ENCODE peak calls at places on chromosome 1, in eight cellular contexts. P is adrenal gland, V is heart right ventricle, U is sigmoid colon, H is ovary, R is neural progenitor cell, C is A549, S is hepatocyte. N is an unnamed sample.

GRCh38 chr1:227943354-227943753 is 4.4 kb downstream of the WNT9A start:
- DNase-seq in U (peak; percentile 63), C (no peak), R (no peak), V (no peak), H (no peak), P (peak; percentile 9), S (no peak), N (no peak)

GRCh38 chr1:109493227-109493626 is 667 bp upstream of the CYB561D1 start:
- DNase-seq in U (no peak), C (no peak), S (no peak), R (no peak), H (no peak), P (no peak), V (no peak), N (no peak)

GRCh38 chr1:16167331-16168143 is 11.7 kb upstream of the EPHA2 start:
- DNase-seq in C (no peak), V (no peak), U (no peak), R (peak; percentile 94), P (peak; percentile 52), S (peak; percentile 86), H (peak; percentile 79), N (peak; percentile 83)

GRCh38 chr1:108732398-108732797 is 14.1 kb upstream of the STXBP3 start:
- DNase-seq in S (no peak), H (no peak), U (no peak), V (no peak), P (no peak), C (no peak), R (no peak), N (no peak)

GRCh38 chr1:16266411-16267118 is 29.6 kb upstream of the CPLANE2 start:
- DNase-seq in P (no peak), V (no peak), R (no peak), C (no peak), U (no peak), S (no peak), H (no peak), N (no peak)

GRCh38 chr1:198298653-198299052 is 141.9 kb downstream of the NEK7 start:
- DNase-seq in C (no peak), U (no peak), R (peak; percentile 56), S (no peak), V (no peak), P (no peak), H (no peak), N (no peak)

GRCh38 chr1:203048555-203049051 is 22.3 kb downstream of the PPFIA4 start:
- DNase-seq in U (no peak), V (no peak), P (no peak), R (peak; percentile 81), H (no peak), S (peak; percentile 65), C (no peak), N (no peak)

GRCh38 chr1:170218261-170218660 is 72.5 kb downstream of the NTMT2 start:
- DNase-seq in U (no peak), V (no peak), C (no peak), P (no peak), S (no peak), H (no peak), R (no peak), N (no peak)

GRCh38 chr1:64268653-64269557 is 65.5 kb downstream of the UBE2U start:
- DNase-seq in V (no peak), P (peak; percentile 85), S (peak; percentile 93), U (peak; percentile 83), C (peak; percentile 27), R (peak; percentile 88), H (peak; percentile 58), N (no peak)

GRCh38 chr1:25917996-25918395 is 11.8 kb upstream of the STMN1 start:
- DNase-seq in H (no peak), S (no peak), R (no peak), V (no peak), C (no peak), P (no peak), U (no peak), N (no peak)

GRCh38 chr1:73034255-73034654 is 751.9 kb upstream of the NEGR1 start:
- DNase-seq in R (no peak), V (no peak), C (no peak), S (no peak), P (no peak), U (no peak), H (no peak), N (no peak)

DNA sequence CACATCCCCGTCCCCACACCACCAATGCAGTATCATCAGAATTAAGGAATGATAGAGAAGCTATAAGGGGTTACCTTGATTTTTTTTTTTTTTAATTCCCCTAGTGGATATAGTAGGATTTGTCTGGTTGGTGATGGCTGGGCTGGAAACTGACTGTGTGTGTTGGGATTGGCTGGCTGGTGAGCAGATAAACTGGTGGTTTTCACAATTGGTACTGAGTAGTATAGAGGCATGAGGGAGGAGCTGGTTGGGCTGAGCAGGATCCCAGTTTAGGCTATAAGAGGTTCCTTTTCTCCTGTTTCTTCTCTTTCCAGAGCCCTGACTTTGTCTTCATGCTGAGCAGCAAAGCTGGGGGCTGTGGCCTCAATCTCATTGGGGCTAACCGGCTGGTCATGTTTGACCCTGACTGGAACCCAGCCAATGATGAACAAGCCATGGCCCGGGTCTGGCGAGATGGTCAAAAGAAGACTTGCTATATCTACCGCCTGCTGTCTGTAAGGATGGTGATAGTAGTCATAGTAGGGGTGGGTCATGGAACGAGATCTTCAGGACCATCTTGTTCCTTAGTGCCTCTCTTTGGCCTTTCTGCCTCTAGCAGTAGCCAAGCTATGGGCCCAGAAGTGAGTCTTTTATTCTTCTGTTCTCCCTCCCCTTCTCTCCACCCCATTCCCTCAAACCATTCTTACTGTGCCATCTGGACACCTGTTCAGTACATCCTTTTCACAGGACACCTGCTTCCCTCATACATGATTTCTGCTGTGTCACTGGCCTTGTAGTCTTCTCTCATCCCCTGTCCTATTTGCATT is 26.9 kb downstream of the RAD54L start:
- DNase-seq in S (no peak), H (no peak), C (peak; percentile 7), P (no peak), R (no peak), U (no peak), V (no peak), N (no peak)
- TF ChIP-seq CTCF in S (no peak), H (no peak), C (no peak), P (no peak), R (no peak), U (no peak), V (no peak), N (no peak)

DNA sequence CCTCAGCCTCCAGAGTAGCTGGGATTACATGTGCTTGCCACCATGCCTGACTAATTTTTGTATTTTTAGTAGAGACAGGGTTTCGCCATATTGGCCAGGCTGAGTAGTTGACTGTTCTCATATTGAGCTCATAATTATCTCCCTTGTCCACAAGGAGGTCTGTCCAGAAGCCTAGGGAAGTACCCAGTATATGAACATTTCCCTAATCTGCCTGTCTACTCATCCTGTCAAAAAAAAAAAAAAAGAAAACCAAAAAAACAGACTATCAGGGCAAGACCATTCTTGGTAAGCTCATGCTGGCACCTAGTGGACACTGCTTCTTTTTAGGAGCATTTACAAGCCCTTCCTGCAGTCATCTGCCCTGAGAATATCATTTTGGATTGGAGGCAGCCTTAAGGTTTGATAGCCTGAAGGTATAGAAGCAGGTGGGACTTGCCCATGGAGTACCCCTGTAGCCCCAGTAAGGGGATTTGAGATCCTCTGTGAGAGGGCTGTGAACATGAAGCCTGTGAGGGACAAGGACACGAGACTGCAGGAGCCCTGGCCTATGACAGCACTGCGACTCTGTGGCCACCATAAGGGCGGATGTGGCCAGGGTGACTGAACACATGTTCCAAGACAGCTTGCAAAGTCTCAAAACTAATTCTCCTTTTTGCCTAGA is 10.8 kb upstream of the DUSP12 start:
- DNase-seq in S (peak; percentile 50), P (peak; percentile 45), U (peak; percentile 69), V (peak; percentile 27), R (peak; percentile 74), C (peak; percentile 18), H (no peak), N (peak; percentile 55)
- H3K4me1 ChIP-seq in S (no peaks in the 10 kb centered on the region), P (peaks cover 11% of the 10 kb centered on the region), U (no peaks in the 10 kb centered on the region), V (no peaks in the 10 kb centered on the region), R (no peaks in the 10 kb centered on the region), C (peaks cover 19% of the 10 kb centered on the region), H (no peaks in the 10 kb centered on the region), N (no peaks in the 10 kb centered on the region)

DNA sequence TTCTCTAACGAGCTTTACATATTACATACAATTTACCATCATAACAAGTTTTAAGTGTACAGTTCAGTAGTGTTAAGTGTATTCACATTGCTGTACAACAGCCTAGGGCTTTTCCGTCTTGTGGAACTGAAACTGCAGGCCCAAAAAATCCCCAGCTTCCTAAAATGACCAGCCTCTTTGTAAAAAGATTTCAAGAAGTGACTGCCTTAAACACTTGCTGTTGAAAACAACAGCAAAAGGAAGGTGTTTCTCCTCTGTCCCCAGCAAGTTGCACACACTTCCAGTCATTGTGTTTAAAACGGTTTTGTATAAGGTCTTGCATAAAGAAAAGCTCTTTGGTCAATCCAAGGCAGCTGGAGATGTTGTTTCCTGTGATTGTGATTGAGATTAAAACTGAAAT is 16.0 kb upstream of the GBP1 start:
- DNase-seq in U (no peak), S (no peak), V (no peak), P (no peak), R (no peak), C (no peak), H (no peak), N (no peak)
- H3K4me3 ChIP-seq in U (no peak overlapping the region), S (no peak overlapping the region), V (no peak overlapping the region), P (no peak overlapping the region), R (no peak overlapping the region), C (no peak overlapping the region), H (no peak overlapping the region), N (no peak overlapping the region)

GRCh38 chr1:7190261-7190660 is 405.0 kb downstream of the CAMTA1 start:
- DNase-seq in R (no peak), V (no peak), U (no peak), S (no peak), C (no peak), P (no peak), H (no peak), N (no peak)

GRCh38 chr1:7192453-7192852 is 407.2 kb downstream of the CAMTA1 start:
- DNase-seq in R (no peak), P (no peak), H (no peak), U (no peak), V (no peak), C (no peak), S (no peak), N (no peak)

GRCh38 chr1:7187121-7187510 is 401.9 kb downstream of the CAMTA1 start:
- DNase-seq in S (no peak), H (no peak), U (no peak), P (no peak), V (no peak), C (no peak), R (no peak), N (no peak)

GRCh38 chr1:7185721-7186120 is 400.5 kb downstream of the CAMTA1 start:
- DNase-seq in R (no peak), C (no peak), H (peak; percentile 84), P (no peak), S (no peak), V (no peak), U (no peak), N (no peak)

DNA sequence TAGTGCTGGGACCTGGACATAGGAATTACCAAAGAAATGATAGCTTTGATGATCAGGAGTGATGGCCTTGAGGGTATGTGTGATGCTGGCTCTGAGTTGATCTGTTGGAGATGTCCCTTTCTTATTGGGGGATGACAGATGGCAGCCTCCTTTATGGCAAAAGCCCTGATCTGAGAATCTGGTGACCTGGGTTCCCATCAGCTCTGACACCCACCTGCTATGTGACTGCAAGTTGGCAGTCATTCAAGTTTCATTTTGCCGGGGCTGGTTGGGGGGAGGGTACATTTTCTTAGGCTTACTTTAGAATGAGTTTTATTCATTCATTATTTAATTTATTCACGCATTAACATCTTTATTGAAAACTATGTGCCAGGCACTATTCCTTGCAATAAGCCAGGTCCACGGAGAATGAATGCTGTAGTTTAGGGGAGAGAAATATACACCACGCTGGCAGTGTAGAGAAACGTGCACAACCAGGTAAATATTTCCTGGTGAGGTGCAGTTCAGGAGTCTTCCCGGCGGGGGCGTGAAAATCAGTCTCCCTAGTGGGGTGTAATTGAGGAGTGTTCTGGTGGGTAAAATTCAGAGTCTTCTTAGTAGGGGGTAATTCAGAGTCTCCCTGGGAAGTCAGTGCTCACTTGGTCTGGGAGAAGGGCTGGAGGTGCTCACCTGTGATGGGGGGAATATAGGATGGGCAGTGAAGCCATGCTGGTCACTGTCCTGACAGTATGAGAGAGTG is 401.3 kb downstream of the CAMTA1 start:
- DNase-seq in V (no peak), H (no peak), U (no peak), P (no peak), R (no peak), S (no peak), C (no peak), N (no peak)
- TF ChIP-seq CTCF in V (no peak), H (no peak), U (no peak), P (no peak), R (peak; percentile 22), S (no peak), C (no peak), N (no peak)

N was measured in mucosa of descending colon.